ENCODE peak calls at places on chromosome 20, in ten cellular contexts. I, J, U, C, A, Q, K, X, W and E are unnamed samples.

GRCh38 chr20:8805737-8806442 is 263.0 kb upstream of the PLCB4 start:
- DNase-seq in I (no peak), J (no peak), U (no peak), C (no peak), A (no peak), Q (no peak), K (no peak), X (no peak), W (no peak), E (no peak)

GRCh38 chr20:41425180-41425884 is 58.7 kb upstream of the EMILIN3 start:
- DNase-seq in I (no peak), J (no peak), U (no peak), C (no peak), A (no peak), Q (no peak), K (no peak), X (no peak), W (no peak), E (no peak)

GRCh38 chr20:57008217-57008616 is 258.2 kb downstream of the BMP7 start:
- DNase-seq in I (no peak), J (no peak), U (no peak), C (no peak), A (no peak), Q (no peak), K (no peak), X (no peak), W (no peak), E (no peak)

GRCh38 chr20:57594092-57594911 is 25.9 kb downstream of the ZBP1 start:
- DNase-seq in I (peak; percentile 40), J (peak; percentile 66), U (no peak), C (no peak), A (peak; percentile 2), Q (peak; percentile 13), K (peak; percentile 58), X (peak; percentile 22), W (no peak), E (no peak)

GRCh38 chr20:3045042-3045815 is 623 bp upstream of the MRPS26 start:
- DNase-seq in I (peak; percentile 26), J (no peak), U (peak; percentile 93), C (no peak), A (no peak), Q (no peak), K (peak; percentile 57), X (peak; percentile 7), W (peak; percentile 15), E (no peak)

GRCh38 chr20:18957328-18957727 is 143.7 kb downstream of the SCP2D1 start:
- DNase-seq in I (no peak), J (no peak), U (no peak), C (no peak), A (no peak), Q (no peak), K (no peak), X (no peak), W (no peak), E (no peak)

GRCh38 chr20:41436679-41437078 is 70.1 kb upstream of the EMILIN3 start:
- DNase-seq in I (no peak), J (no peak), U (no peak), C (no peak), A (no peak), Q (no peak), K (no peak), X (no peak), W (no peak), E (no peak)

GRCh38 chr20:39190666-39191570 is 228.8 kb downstream of the DHX35 start:
- DNase-seq in I (no peak), J (no peak), U (no peak), C (no peak), A (no peak), Q (no peak), K (no peak), X (no peak), W (no peak), E (no peak)

GRCh38 chr20:51668932-51669331 is 99.3 kb downstream of the ATP9A start:
- DNase-seq in I (no peak), J (no peak), U (no peak), C (no peak), A (no peak), Q (no peak), K (no peak), X (no peak), W (no peak), E (no peak)